ENCODE peak calls at places on chromosomes 5 and 9, in four cellular contexts. C, K, V and X are unnamed samples.

GRCh38 chr5:109454726-109455505 is 45.1 kb upstream of the PJA2 start:
- DNase-seq in C (no peak), V (peak), K (no peak), X (no peak)

GRCh38 chr9:110427497-110428104 is 89.9 kb upstream of the TXNDC8 start:
- DNase-seq in C (peak), K (peak), V (peak), X (peak)

GRCh38 chr9:136856078-136856474 is 3.9 kb downstream of the MAMDC4 start:
- DNase-seq in C (no peak), V (no peak), K (peak), X (no peak)

GRCh38 chr5:117880932-117881331 is 1107.4 kb downstream of the DTWD2 start:
- DNase-seq in C (no peak), V (no peak), K (no peak), X (no peak)

GRCh38 chr9:89137548-89138462 is 40.8 kb downstream of the SHC3 start:
- DNase-seq in V (peak), C (peak), K (no peak), X (peak)

GRCh38 chr5:169861934-169862333 is 118.4 kb downstream of the INSYN2B start:
- DNase-seq in V (peak), C (no peak), K (no peak), X (no peak)

GRCh38 chr5:35919191-35919590 is 19.2 kb downstream of the CAPSL start:
- DNase-seq in K (no peak), C (no peak), V (peak), X (peak)

GRCh38 chr9:33263936-33264472 is 504 bp downstream of the BAG1 start:
- DNase-seq in C (peak), V (peak), K (no peak), X (no peak)

GRCh38 chr5:177495243-177496060 is 2.0 kb downstream of the PDLIM7 start:
- DNase-seq in C (peak), V (peak), K (peak), X (peak)

GRCh38 chr5:132211787-132212186 is 15.9 kb downstream of the P4HA2 start:
- DNase-seq in V (peak), K (peak), C (no peak), X (no peak)

GRCh38 chr9:89095755-89096154 is 82.9 kb downstream of the SHC3 start:
- DNase-seq in K (no peak), V (no peak), C (no peak), X (no peak)

GRCh38 chr9:126989847-126990821 is 75.6 kb downstream of the RALGPS1 start:
- DNase-seq in V (peak), C (peak), K (peak), X (peak)

GRCh38 chr5:143554918-143555477 is 151.5 kb upstream of the NR3C1 start:
- DNase-seq in V (no peak), C (no peak), K (no peak), X (no peak)

GRCh38 chr5:176644294-176644693 is 3.0 kb upstream of the TSPAN17 start:
- DNase-seq in C (no peak), K (no peak), V (no peak), X (no peak)

GRCh38 chr9:136952876-136953770 is 1.1 kb downstream of the LCN12 start:
- DNase-seq in V (no peak), K (no peak), C (no peak), X (no peak)

GRCh38 chr5:99000878-99001277 is 72.1 kb upstream of the CHD1 start:
- DNase-seq in V (peak), C (no peak), K (no peak), X (no peak)

GRCh38 chr5:133290669-133291235 is 238.9 kb downstream of the HSPA4 start:
- DNase-seq in C (no peak), K (no peak), V (no peak), X (no peak)

GRCh38 chr9:117084221-117084620 is 330.6 kb downstream of the ASTN2 start:
- DNase-seq in K (no peak), C (no peak), V (no peak), X (no peak)

GRCh38 chr9:134496413-134497282 is 145.0 kb upstream of the COL5A1 start:
- DNase-seq in V (peak), C (no peak), K (no peak), X (peak)

GRCh38 chr9:36166150-36166927 is 2.8 kb upstream of the CCIN start:
- DNase-seq in K (peak), C (peak), V (peak), X (peak)

GRCh38 chr9:95570150-95570549 is 53.4 kb upstream of the PTCH1 start:
- DNase-seq in K (peak), C (no peak), V (peak), X (peak)

GRCh38 chr5:178388381-178389030 is 155.9 kb upstream of the PHYKPL start:
- DNase-seq in C (peak), K (peak), V (peak), X (no peak)

GRCh38 chr9:16010221-16010620 is 457.4 kb downstream of the CCDC171 start:
- DNase-seq in C (no peak), K (no peak), V (no peak), X (no peak)

GRCh38 chr5:18752317-18752716 is 1118.1 kb downstream of the TAF11L14 start:
- DNase-seq in K (no peak), C (no peak), V (no peak), X (no peak)

GRCh38 chr9:120869726-120870125 is 7.3 kb downstream of the PHF19 start:
- DNase-seq in K (no peak), V (no peak), C (no peak), X (no peak)

GRCh38 chr9:38171538-38171884 is 102.5 kb upstream of the SHB start:
- DNase-seq in V (no peak), C (no peak), K (no peak), X (no peak)

GRCh38 chr5:157215826-157216167 is 35.2 kb downstream of the ITK start:
- DNase-seq in K (peak), V (no peak), C (no peak), X (no peak)

GRCh38 chr9:135256568-135257354 is 169.3 kb downstream of the OLFM1 start:
- DNase-seq in C (no peak), V (no peak), K (no peak), X (no peak)

GRCh38 chr5:17343675-17344074 is 126.2 kb downstream of the BASP1 start:
- DNase-seq in V (peak), K (no peak), C (peak), X (no peak)

GRCh38 chr5:150458819-150459557 is 9.4 kb upstream of the RPS14 start:
- DNase-seq in C (peak), K (peak), V (peak), X (peak)

GRCh38 chr5:16057277-16057676 is 122.3 kb downstream of the MARCHF11 start:
- DNase-seq in V (no peak), K (no peak), C (no peak), X (no peak)

GRCh38 chr5:107655836-107656235 is 14.9 kb downstream of the EFNA5 start:
- DNase-seq in V (no peak), K (no peak), C (no peak), X (no peak)

GRCh38 chr5:178118345-178118744 is 5.0 kb downstream of the N4BP3 start:
- DNase-seq in V (no peak), C (no peak), K (no peak), X (no peak)

GRCh38 chr5:153641183-153641688 is 150.8 kb downstream of the GRIA1 start:
- DNase-seq in C (no peak), K (peak), V (peak), X (peak)

GRCh38 chr9:137007060-137007815 is 10.9 kb upstream of the CLIC3 start:
- DNase-seq in V (no peak), C (peak), K (no peak), X (no peak)

GRCh38 chr9:136936645-136937170 is 7.8 kb downstream of the FBXW5 start:
- DNase-seq in V (no peak), K (no peak), C (no peak), X (no peak)

GRCh38 chr9:121551985-121552753 is 52.5 kb upstream of the GGTA1 start:
- DNase-seq in V (no peak), C (no peak), K (no peak), X (no peak)

GRCh38 chr9:128887914-128888350 is 6.0 kb downstream of the LRRC8A start:
- DNase-seq in V (peak), K (peak), C (no peak), X (peak)

GRCh38 chr5:107067391-107067790 is 603.3 kb downstream of the EFNA5 start:
- DNase-seq in K (peak), V (no peak), C (no peak), X (no peak)

GRCh38 chr9:14813336-14814020 is 90.9 kb upstream of the CER1 start:
- DNase-seq in V (no peak), C (no peak), K (no peak), X (peak)
- H3K4me3 ChIP-seq in V (no peak), C (no peak), K (no peak), X (no peak)

GRCh38 chr9:87006956-87007355 is 59.6 kb upstream of the GAS1 start:
- DNase-seq in V (no peak), C (no peak), K (no peak), X (no peak)

GRCh38 chr9:87004016-87004415 is 56.7 kb upstream of the GAS1 start:
- DNase-seq in V (no peak), C (no peak), K (no peak), X (no peak)

GRCh38 chr9:87011551-87011950 is 64.2 kb upstream of the GAS1 start:
- DNase-seq in V (no peak), C (no peak), K (no peak), X (no peak)

GRCh38 chr9:87008667-87009066 is 61.4 kb upstream of the GAS1 start:
- DNase-seq in V (no peak), C (no peak), K (no peak), X (no peak)

DNA sequence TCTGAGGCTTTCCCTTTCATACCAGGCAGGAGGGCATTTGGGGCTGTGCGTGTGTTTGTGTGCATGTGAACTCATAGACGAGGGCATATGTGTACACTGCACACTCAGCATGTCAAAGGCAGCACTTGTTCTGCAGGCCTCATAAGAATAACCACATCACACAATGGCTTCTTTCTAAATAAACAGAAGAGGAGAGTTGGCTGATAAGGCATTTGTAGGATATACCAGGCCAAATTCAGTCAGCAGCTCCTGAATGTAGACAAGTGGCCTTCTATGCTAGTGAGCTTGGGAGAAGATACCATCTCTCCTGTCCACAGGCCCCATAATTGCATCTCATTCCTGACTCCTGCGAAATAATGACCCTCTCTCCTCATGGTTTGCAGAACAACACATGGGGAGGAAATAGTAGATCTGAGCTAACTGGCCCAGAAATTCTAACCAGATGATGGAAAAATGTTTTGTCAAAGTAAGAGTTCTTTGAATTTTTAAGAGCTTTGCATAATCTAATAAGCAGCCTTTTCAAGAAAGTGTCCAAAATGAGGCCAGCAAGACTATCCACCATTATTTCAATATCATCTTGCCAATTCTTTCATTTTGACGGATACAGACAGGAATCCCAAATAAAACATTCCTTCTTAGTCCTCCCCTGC is 60.5 kb upstream of the GAS1 start:
- DNase-seq in C (no peak), V (peak), K (no peak), X (no peak)
- H3K4me3 ChIP-seq in C (no peak), V (no peak), K (no peak), X (no peak)

GRCh38 chr5:90017236-90017635 is 392.3 kb downstream of the CETN3 start:
- DNase-seq in K (no peak), C (no peak), V (no peak), X (no peak)

GRCh38 chr5:90022002-90022710 is 387.4 kb downstream of the CETN3 start:
- DNase-seq in V (peak), C (no peak), K (no peak), X (peak)

GRCh38 chr5:90015584-90016018 is 394.0 kb downstream of the CETN3 start:
- DNase-seq in V (peak), C (no peak), K (peak), X (peak)

GRCh38 chr5:90022711-90023053 is 386.9 kb downstream of the CETN3 start:
- DNase-seq in K (no peak), C (no peak), V (peak), X (peak)

GRCh38 chr5:90020575-90021535 is 388.7 kb downstream of the CETN3 start:
- DNase-seq in C (no peak), V (peak), K (no peak), X (peak)
- H3K4me3 ChIP-seq in C (no peak), V (peak), K (no peak), X (no peak)

GRCh38 chr9:87148391-87149237 is 201.3 kb upstream of the GAS1 start:
- DNase-seq in V (peak), C (peak), K (peak), X (peak)
- H3K4me3 ChIP-seq in V (peak), C (no peak), K (no peak), X (no peak)

DNA sequence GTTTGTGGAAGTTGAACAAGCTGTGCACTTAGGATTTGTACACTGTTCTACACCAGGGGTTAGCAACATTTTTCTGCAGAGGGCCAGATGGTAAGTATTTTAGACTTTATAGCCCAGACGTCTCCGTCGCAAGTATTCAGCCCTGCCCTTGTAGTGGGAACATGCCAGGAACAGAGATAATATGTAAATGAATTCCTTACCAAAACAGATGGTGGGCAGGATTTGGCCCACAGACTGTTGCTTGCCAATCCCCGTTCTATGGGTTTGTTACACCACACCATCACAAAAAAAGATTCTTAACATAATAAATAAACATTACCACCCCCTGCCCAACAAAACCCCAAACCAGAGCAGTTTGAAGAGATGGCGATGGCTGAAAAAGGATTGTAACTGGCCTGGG is 74.3 kb downstream of the AMBP start:
- DNase-seq in K (no peak), V (peak), C (no peak), X (no peak)
- H3K4me3 ChIP-seq in K (no peak), V (no peak), C (no peak), X (no peak)

GRCh38 chr9:79240774-79241173 is 331.0 kb upstream of the TLE4 start:
- DNase-seq in K (no peak), C (no peak), V (no peak), X (no peak)

GRCh38 chr9:79236466-79236865 is 335.3 kb upstream of the TLE4 start:
- DNase-seq in V (no peak), K (no peak), C (no peak), X (no peak)

GRCh38 chr9:79242489-79242888 is 329.3 kb upstream of the TLE4 start:
- DNase-seq in V (no peak), K (no peak), C (no peak), X (no peak)

GRCh38 chr9:79233542-79233941 is 338.2 kb upstream of the TLE4 start:
- DNase-seq in K (peak), C (peak), V (peak), X (peak)

GRCh38 chr9:79237861-79238260 is 333.9 kb upstream of the TLE4 start:
- DNase-seq in C (no peak), V (no peak), K (no peak), X (no peak)
- H3K4me3 ChIP-seq in C (no peak), V (no peak), K (no peak), X (no peak)

DNA sequence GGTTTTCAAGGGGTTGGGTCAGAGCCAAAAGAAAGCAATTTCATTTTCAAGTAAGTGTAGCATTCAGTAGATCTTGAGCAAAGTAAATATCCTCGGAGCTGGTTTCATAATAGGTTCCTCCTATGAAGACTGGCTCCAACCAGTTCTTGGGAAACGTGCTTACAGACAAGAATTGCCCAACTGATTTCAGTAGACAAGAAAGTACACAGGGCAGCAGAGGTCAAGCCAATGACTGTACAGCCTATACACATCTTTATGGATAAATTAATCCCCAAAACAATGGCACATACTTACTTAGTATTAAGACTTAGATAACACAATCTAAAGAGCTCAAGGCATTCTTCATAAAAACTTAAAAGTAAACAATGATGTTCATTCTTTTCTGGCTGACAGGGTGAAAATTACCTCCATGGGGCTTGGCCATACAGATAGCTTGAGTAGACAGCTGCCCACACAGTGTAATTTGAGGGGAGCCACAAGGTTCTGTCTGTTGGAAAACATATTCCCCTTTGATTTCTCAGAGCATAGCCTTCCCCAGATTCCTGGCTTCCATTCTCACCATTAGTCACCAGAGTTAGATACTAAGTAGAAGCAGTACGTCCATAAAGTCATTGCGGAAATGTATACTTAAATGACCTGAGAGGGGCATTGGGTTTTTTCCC is 163.8 kb downstream of the ARRDC3 start:
- DNase-seq in V (peak), K (no peak), C (peak), X (no peak)
- H3K4me3 ChIP-seq in V (no peak), K (no peak), C (no peak), X (no peak)